ENCODE peak calls at places on chromosome 4, in six cellular contexts. One of them, this sample, is unnamed.

GRCh38 chr4:153950100-153950979 is 161.5 kb upstream of the SFRP2 start:
- DNase-seq in effector CD8-positive, alpha-beta T cell: no peak
- DNase-seq in CD4-positive, alpha-beta T cell: no peak
- DNase-seq in NCI-H510A treated with DMSO at 0.1 percent for 48 hours: no peak
- DNase-seq in nucleus accumbens: no peak
- DNase-seq in activated CD8-positive, alpha-beta memory T cell treated with anti-CD3 and anti-CD28 coated beads for 1 hour: no peak
- DNase-seq in this sample: no peak

GRCh38 chr4:135120190-135120589 is 918.6 kb upstream of the PABPC4L start:
- DNase-seq in nucleus accumbens: no peak
- DNase-seq in CD4-positive, alpha-beta T cell: no peak
- DNase-seq in effector CD8-positive, alpha-beta T cell: no peak
- DNase-seq in NCI-H510A treated with DMSO at 0.1 percent for 48 hours: no peak
- DNase-seq in activated CD8-positive, alpha-beta memory T cell treated with anti-CD3 and anti-CD28 coated beads for 1 hour: no peak
- DNase-seq in this sample: no peak

GRCh38 chr4:52577285-52577968 is 81.7 kb downstream of the USP46 start:
- DNase-seq in nucleus accumbens: no peak
- DNase-seq in CD4-positive, alpha-beta T cell: no peak
- DNase-seq in NCI-H510A treated with DMSO at 0.1 percent for 48 hours: no peak
- DNase-seq in activated CD8-positive, alpha-beta memory T cell treated with anti-CD3 and anti-CD28 coated beads for 1 hour: no peak
- DNase-seq in effector CD8-positive, alpha-beta T cell: no peak
- DNase-seq in this sample: no peak

GRCh38 chr4:2953496-2953895 is 9.7 kb downstream of the NOP14 start:
- DNase-seq in nucleus accumbens: no peak
- DNase-seq in NCI-H510A treated with DMSO at 0.1 percent for 48 hours: no peak
- DNase-seq in effector CD8-positive, alpha-beta T cell: no peak
- DNase-seq in activated CD8-positive, alpha-beta memory T cell treated with anti-CD3 and anti-CD28 coated beads for 1 hour: no peak
- DNase-seq in CD4-positive, alpha-beta T cell: no peak
- DNase-seq in this sample: no peak

GRCh38 chr4:106914223-106914622 is 121.9 kb downstream of the DKK2 start:
- DNase-seq in effector CD8-positive, alpha-beta T cell: no peak
- DNase-seq in nucleus accumbens: no peak
- DNase-seq in NCI-H510A treated with DMSO at 0.1 percent for 48 hours: no peak
- DNase-seq in CD4-positive, alpha-beta T cell: no peak
- DNase-seq in activated CD8-positive, alpha-beta memory T cell treated with anti-CD3 and anti-CD28 coated beads for 1 hour: no peak
- DNase-seq in this sample: no peak

GRCh38 chr4:147831452-147832192 is 99.7 kb downstream of the ARHGAP10 start:
- DNase-seq in nucleus accumbens: no peak
- DNase-seq in CD4-positive, alpha-beta T cell: no peak
- DNase-seq in NCI-H510A treated with DMSO at 0.1 percent for 48 hours: no peak
- DNase-seq in activated CD8-positive, alpha-beta memory T cell treated with anti-CD3 and anti-CD28 coated beads for 1 hour: no peak
- DNase-seq in effector CD8-positive, alpha-beta T cell: no peak
- DNase-seq in this sample: no peak

GRCh38 chr4:114867291-114867690 is 246.1 kb downstream of the NDST4 start:
- DNase-seq in effector CD8-positive, alpha-beta T cell: no peak
- DNase-seq in nucleus accumbens: no peak
- DNase-seq in activated CD8-positive, alpha-beta memory T cell treated with anti-CD3 and anti-CD28 coated beads for 1 hour: no peak
- DNase-seq in NCI-H510A treated with DMSO at 0.1 percent for 48 hours: no peak
- DNase-seq in CD4-positive, alpha-beta T cell: no peak
- DNase-seq in this sample: no peak

GRCh38 chr4:74451214-74451661 is 6.3 kb downstream of the AREG start:
- DNase-seq in effector CD8-positive, alpha-beta T cell: no peak
- DNase-seq in NCI-H510A treated with DMSO at 0.1 percent for 48 hours: no peak
- DNase-seq in CD4-positive, alpha-beta T cell: no peak
- DNase-seq in activated CD8-positive, alpha-beta memory T cell treated with anti-CD3 and anti-CD28 coated beads for 1 hour: no peak
- DNase-seq in nucleus accumbens: no peak
- DNase-seq in this sample: no peak

GRCh38 chr4:89939994-89940393 is 45.3 kb downstream of the MMRN1 start:
- DNase-seq in CD4-positive, alpha-beta T cell: no peak
- DNase-seq in activated CD8-positive, alpha-beta memory T cell treated with anti-CD3 and anti-CD28 coated beads for 1 hour: no peak
- DNase-seq in nucleus accumbens: no peak
- DNase-seq in NCI-H510A treated with DMSO at 0.1 percent for 48 hours: peak
- DNase-seq in effector CD8-positive, alpha-beta T cell: no peak
- DNase-seq in this sample: no peak

GRCh38 chr4:76203541-76203940 is 10.1 kb downstream of the SCARB2 start:
- DNase-seq in nucleus accumbens: no peak
- DNase-seq in activated CD8-positive, alpha-beta memory T cell treated with anti-CD3 and anti-CD28 coated beads for 1 hour: no peak
- DNase-seq in NCI-H510A treated with DMSO at 0.1 percent for 48 hours: no peak
- DNase-seq in effector CD8-positive, alpha-beta T cell: no peak
- DNase-seq in CD4-positive, alpha-beta T cell: no peak
- DNase-seq in this sample: no peak

GRCh38 chr4:6379787-6380745 is 92.3 kb downstream of the PPP2R2C start:
- DNase-seq in activated CD8-positive, alpha-beta memory T cell treated with anti-CD3 and anti-CD28 coated beads for 1 hour: no peak
- DNase-seq in CD4-positive, alpha-beta T cell: no peak
- DNase-seq in NCI-H510A treated with DMSO at 0.1 percent for 48 hours: no peak
- DNase-seq in nucleus accumbens: no peak
- DNase-seq in effector CD8-positive, alpha-beta T cell: no peak
- DNase-seq in this sample: no peak

GRCh38 chr4:74307163-74307562 is 1.1 kb upstream of the EPGN start:
- DNase-seq in NCI-H510A treated with DMSO at 0.1 percent for 48 hours: no peak
- DNase-seq in effector CD8-positive, alpha-beta T cell: no peak
- DNase-seq in nucleus accumbens: no peak
- DNase-seq in activated CD8-positive, alpha-beta memory T cell treated with anti-CD3 and anti-CD28 coated beads for 1 hour: no peak
- DNase-seq in CD4-positive, alpha-beta T cell: no peak
- DNase-seq in this sample: no peak

GRCh38 chr4:94446386-94446785 is 5.4 kb upstream of the PDLIM5 start:
- DNase-seq in activated CD8-positive, alpha-beta memory T cell treated with anti-CD3 and anti-CD28 coated beads for 1 hour: no peak
- DNase-seq in NCI-H510A treated with DMSO at 0.1 percent for 48 hours: no peak
- DNase-seq in nucleus accumbens: no peak
- DNase-seq in effector CD8-positive, alpha-beta T cell: no peak
- DNase-seq in CD4-positive, alpha-beta T cell: no peak
- DNase-seq in this sample: no peak

GRCh38 chr4:108010167-108010566 is 20.5 kb downstream of the HADH start:
- DNase-seq in CD4-positive, alpha-beta T cell: no peak
- DNase-seq in effector CD8-positive, alpha-beta T cell: no peak
- DNase-seq in nucleus accumbens: no peak
- DNase-seq in activated CD8-positive, alpha-beta memory T cell treated with anti-CD3 and anti-CD28 coated beads for 1 hour: no peak
- DNase-seq in NCI-H510A treated with DMSO at 0.1 percent for 48 hours: no peak
- DNase-seq in this sample: no peak

GRCh38 chr4:119300388-119301131 is 21.4 kb downstream of the FABP2 start:
- DNase-seq in NCI-H510A treated with DMSO at 0.1 percent for 48 hours: no peak
- DNase-seq in nucleus accumbens: no peak
- DNase-seq in effector CD8-positive, alpha-beta T cell: no peak
- DNase-seq in activated CD8-positive, alpha-beta memory T cell treated with anti-CD3 and anti-CD28 coated beads for 1 hour: peak
- DNase-seq in CD4-positive, alpha-beta T cell: peak
- DNase-seq in this sample: no peak